ENCODE peak calls at places on chromosomes 2 and 18, in seven cellular contexts. X is hepatocyte, H is MM.1S, C is GM23338, I is OCI-LY7, Z is GM23248, R is HCT116. Q is an unnamed sample.

GRCh38 chr18:76953186-76953982 is 131.0 kb downstream of the ZNF236 start:
- DNase-seq in X (no peak), H (no peak), C (no peak), I (no peak), Z (no peak), R (no peak), Q (no peak)

GRCh38 chr18:79949571-79950439 is 1.6 kb downstream of the SLC66A2 start:
- DNase-seq in X (no peak), H (no peak), C (no peak), I (peak; percentile 76), Z (peak; percentile 20), R (no peak), Q (no peak)

GRCh38 chr2:197514754-197515153 is 1.1 kb upstream of the MOB4 start:
- DNase-seq in X (no peak), H (no peak), C (peak; percentile 36), I (peak; percentile 47), Z (peak; percentile 33), R (no peak), Q (no peak)

GRCh38 chr18:36265035-36265434 is 32.5 kb upstream of the FHOD3 start:
- DNase-seq in X (peak; percentile 40), H (no peak), C (no peak), I (no peak), Z (no peak), R (no peak), Q (no peak)

GRCh38 chr2:28273751-28274150 is 118.9 kb upstream of the FOSL2 start:
- DNase-seq in X (no peak), H (no peak), C (no peak), I (no peak), Z (no peak), R (no peak), Q (no peak)

GRCh38 chr2:178227187-178227586 is 32.9 kb downstream of the OSBPL6 start:
- DNase-seq in X (no peak), H (no peak), C (no peak), I (no peak), Z (peak; percentile 58), R (no peak), Q (no peak)

GRCh38 chr2:124369181-124369580 is 344.1 kb downstream of the CNTNAP5 start:
- DNase-seq in X (no peak), H (no peak), C (no peak), I (no peak), Z (no peak), R (no peak), Q (no peak)

GRCh38 chr18:8162797-8163196 is 446.4 kb upstream of the RAB12 start:
- DNase-seq in X (peak; percentile 32), H (no peak), C (peak; percentile 9), I (no peak), Z (no peak), R (no peak), Q (peak; percentile 15)

GRCh38 chr2:66364495-66364992 is 70.4 kb upstream of the MEIS1 start:
- DNase-seq in X (peak; percentile 6), H (no peak), C (no peak), I (no peak), Z (peak; percentile 57), R (no peak), Q (no peak)

GRCh38 chr2:204407209-204408070 is 137.8 kb upstream of the PARD3B start:
- DNase-seq in X (peak; percentile 71), H (no peak), C (no peak), I (no peak), Z (no peak), R (no peak), Q (no peak)

GRCh38 chr18:58611471-58612131 is 17.3 kb downstream of the ALPK2 start:
- DNase-seq in X (no peak), H (no peak), C (peak; percentile 88), I (no peak), Z (peak; percentile 38), R (no peak), Q (peak; percentile 92)

GRCh38 chr2:24913896-24914295 is 6.1 kb downstream of the ADCY3 start:
- DNase-seq in X (no peak), H (no peak), C (peak; percentile 74), I (no peak), Z (no peak), R (no peak), Q (no peak)

GRCh38 chr2:19648583-19648982 is 253.2 kb downstream of the TTC32 start:
- DNase-seq in X (peak; percentile 28), H (no peak), C (no peak), I (no peak), Z (peak; percentile 89), R (no peak), Q (no peak)

GRCh38 chr18:48842259-48843061 is 108.3 kb downstream of the SMAD7 start:
- DNase-seq in X (no peak), H (no peak), C (no peak), I (peak; percentile 45), Z (no peak), R (no peak), Q (no peak)

GRCh38 chr2:204505946-204506345 is 39.3 kb upstream of the PARD3B start:
- DNase-seq in X (no peak), H (no peak), C (no peak), I (no peak), Z (peak; percentile 92), R (no peak), Q (no peak)

GRCh38 chr2:170815746-170816498 is 765 bp upstream of the GAD1 start:
- DNase-seq in X (peak; percentile 89), H (peak; percentile 80), C (peak; percentile 94), I (peak; percentile 50), Z (peak; percentile 67), R (peak; percentile 57), Q (peak; percentile 94)

GRCh38 chr18:22170421-22171262 is 1.3 kb downstream of the GATA6 start:
- DNase-seq in X (peak; percentile 63), H (no peak), C (peak; percentile 51), I (no peak), Z (peak; percentile 91), R (no peak), Q (peak; percentile 61)

GRCh38 chr2:186422226-186422625 is 63.8 kb upstream of the ZC3H15 start:
- DNase-seq in X (no peak), H (no peak), C (no peak), I (no peak), Z (peak; percentile 98), R (no peak), Q (no peak)

GRCh38 chr2:88329815-88330603 is 122.5 kb downstream of the FOXI3 start:
- DNase-seq in X (peak; percentile 87), H (no peak), C (peak; percentile 73), I (no peak), Z (peak; percentile 43), R (peak; percentile 78), Q (peak; percentile 93)

GRCh38 chr2:236178921-236179652 is 10.9 kb upstream of the GBX2 start:
- DNase-seq in X (no peak), H (no peak), C (peak; percentile 63), I (no peak), Z (peak; percentile 57), R (no peak), Q (peak; percentile 61)

GRCh38 chr2:75564713-75565369 is 4.1 kb upstream of the EVA1A start:
- DNase-seq in X (no peak), H (no peak), C (no peak), I (no peak), Z (peak; percentile 33), R (no peak), Q (no peak)

GRCh38 chr2:100321181-100321880 is 970 bp downstream of the LONRF2 start:
- DNase-seq in X (peak; percentile 81), H (no peak), C (peak; percentile 82), I (no peak), Z (peak; percentile 44), R (no peak), Q (peak; percentile 80)

GRCh38 chr2:127411609-127412370 is 6.4 kb upstream of the PROC start:
- DNase-seq in X (peak; percentile 3), H (no peak), C (no peak), I (no peak), Z (no peak), R (no peak), Q (no peak)
- H3K4me2 ChIP-seq in X (peak overlapping the region; percentile 66), H (peak overlapping the region; percentile 78), C (no peak overlapping the region), I (peak overlapping the region; percentile 43), Z (peak overlapping the region; percentile 66), R (no peak overlapping the region), Q (no peak overlapping the region)

GRCh38 chr2:129698593-129698992 is 280.9 kb upstream of the RAB6C start:
- DNase-seq in X (peak; percentile 39), H (no peak), C (no peak), I (no peak), Z (no peak), R (no peak), Q (no peak)
- TF ChIP-seq EZH2phosphoT487 in X (no peak), H (no peak), C (no peak), I (no peak), Z (no peak), R (no peak), Q (no peak)

GRCh38 chr2:85772019-85772745 is 18.4 kb downstream of the ATOH8 start:
- DNase-seq in X (peak; percentile 95), H (no peak), C (peak; percentile 74), I (no peak), Z (peak; percentile 99), R (peak; percentile 73), Q (peak; percentile 75)
- H3K4me2 ChIP-seq in X (peak overlapping the region; percentile 65), H (no peak overlapping the region), C (peak overlapping the region; percentile 68), I (no peak overlapping the region), Z (peak overlapping the region; percentile 84), R (peak overlapping the region; percentile 77), Q (no peak overlapping the region)

GRCh38 chr2:57669570-57669969 is 377.0 kb upstream of the VRK2 start:
- DNase-seq in X (no peak), H (no peak), C (no peak), I (no peak), Z (no peak), R (no peak), Q (no peak)
- TF ChIP-seq EZH2phosphoT487 in X (no peak), H (no peak), C (no peak), I (no peak), Z (no peak), R (no peak), Q (no peak)

GRCh38 chr2:216478791-216479190 is 19.9 kb upstream of the RPL37A start:
- DNase-seq in X (no peak), H (no peak), C (no peak), I (no peak), Z (no peak), R (no peak), Q (no peak)
- H3K4me2 ChIP-seq in X (no peak overlapping the region), H (no peak overlapping the region), C (no peak overlapping the region), I (no peak overlapping the region), Z (peak overlapping the region; percentile 19), R (peak overlapping the region; percentile 33), Q (no peak overlapping the region)

Q was measured in neural progenitor cell.